ENCODE peak calls at places on chromosomes 7 and 10, in six cellular contexts. One of them, this sample, is unnamed.

GRCh38 chr7:70372768-70373241 is 759.1 kb upstream of the GALNT17 start:
- DNase-seq in transverse colon: no peak
- DNase-seq in GM12878: no peak
- DNase-seq in tibial nerve: no peak
- DNase-seq in suprapubic skin: no peak
- DNase-seq in A549: no peak
- DNase-seq in this sample: no peak

GRCh38 chr10:11702264-11702663 is 39.9 kb upstream of the ECHDC3 start:
- DNase-seq in transverse colon: no peak
- DNase-seq in tibial nerve: no peak
- DNase-seq in suprapubic skin: no peak
- DNase-seq in A549: no peak
- DNase-seq in GM12878: no peak
- DNase-seq in this sample: no peak

GRCh38 chr7:47539398-47540052 is 42.4 kb downstream of the TNS3 start:
- DNase-seq in transverse colon: no peak
- DNase-seq in GM12878: no peak
- DNase-seq in tibial nerve: no peak
- DNase-seq in suprapubic skin: no peak
- DNase-seq in A549: peak; percentile 71
- DNase-seq in this sample: no peak

GRCh38 chr10:132657127-132657706 is 119.6 kb downstream of the INPP5A start:
- DNase-seq in GM12878: no peak
- DNase-seq in transverse colon: no peak
- DNase-seq in tibial nerve: no peak
- DNase-seq in suprapubic skin: no peak
- DNase-seq in A549: no peak
- DNase-seq in this sample: no peak

GRCh38 chr10:11336703-11337102 is 274.7 kb downstream of the USP6NL start:
- DNase-seq in suprapubic skin: no peak
- DNase-seq in A549: no peak
- DNase-seq in tibial nerve: no peak
- DNase-seq in GM12878: no peak
- DNase-seq in transverse colon: no peak
- DNase-seq in this sample: no peak

GRCh38 chr10:133445268-133445732 is 8.4 kb upstream of the SCART1 start:
- DNase-seq in GM12878: no peak
- DNase-seq in A549: no peak
- DNase-seq in transverse colon: no peak
- DNase-seq in tibial nerve: no peak
- DNase-seq in suprapubic skin: no peak
- DNase-seq in this sample: no peak

GRCh38 chr7:27096756-27097514 is 1.1 kb upstream of the HOXA1 start:
- DNase-seq in A549: no peak
- DNase-seq in suprapubic skin: peak; percentile 68
- DNase-seq in tibial nerve: no peak
- DNase-seq in transverse colon: peak; percentile 52
- DNase-seq in GM12878: no peak
- DNase-seq in this sample: peak; percentile 80

GRCh38 chr10:76022366-76022765 is 590.9 kb downstream of the LRMDA start:
- DNase-seq in transverse colon: no peak
- DNase-seq in A549: no peak
- DNase-seq in suprapubic skin: no peak
- DNase-seq in tibial nerve: no peak
- DNase-seq in GM12878: no peak
- DNase-seq in this sample: no peak

GRCh38 chr10:131845505-131846223 is 55.1 kb upstream of the PPP2R2D start:
- DNase-seq in suprapubic skin: no peak
- DNase-seq in GM12878: no peak
- DNase-seq in transverse colon: no peak
- DNase-seq in A549: no peak
- DNase-seq in tibial nerve: no peak
- DNase-seq in this sample: peak; percentile 17

GRCh38 chr7:68288099-68288498 is 1291.5 kb downstream of the TYW1 start:
- DNase-seq in suprapubic skin: no peak
- DNase-seq in transverse colon: no peak
- DNase-seq in GM12878: no peak
- DNase-seq in A549: no peak
- DNase-seq in tibial nerve: no peak
- DNase-seq in this sample: no peak

GRCh38 chr7:77550586-77550985 is 13.5 kb downstream of the PTPN12 start:
- DNase-seq in GM12878: no peak
- DNase-seq in A549: no peak
- DNase-seq in suprapubic skin: no peak
- DNase-seq in transverse colon: no peak
- DNase-seq in tibial nerve: no peak
- DNase-seq in this sample: no peak

GRCh38 chr10:118407026-118407425 is 64.9 kb upstream of the FAM204A start:
- DNase-seq in transverse colon: no peak
- DNase-seq in GM12878: no peak
- DNase-seq in tibial nerve: no peak
- DNase-seq in A549: no peak
- DNase-seq in suprapubic skin: no peak
- DNase-seq in this sample: no peak

GRCh38 chr7:84248267-84248666 is 53.7 kb upstream of the SEMA3A start:
- DNase-seq in GM12878: peak; percentile 36
- DNase-seq in suprapubic skin: no peak
- DNase-seq in transverse colon: no peak
- DNase-seq in A549: no peak
- DNase-seq in tibial nerve: no peak
- DNase-seq in this sample: no peak

GRCh38 chr7:80467069-80467468 is 44.8 kb downstream of the GNAT3 start:
- DNase-seq in tibial nerve: no peak
- DNase-seq in GM12878: no peak
- DNase-seq in A549: peak; percentile 38
- DNase-seq in suprapubic skin: no peak
- DNase-seq in transverse colon: no peak
- DNase-seq in this sample: no peak

GRCh38 chr10:131972474-131973071 is 9.2 kb downstream of the BNIP3 start:
- DNase-seq in GM12878: no peak
- DNase-seq in suprapubic skin: no peak
- DNase-seq in A549: no peak
- DNase-seq in transverse colon: peak; percentile 39
- DNase-seq in tibial nerve: no peak
- DNase-seq in this sample: peak; percentile 70

GRCh38 chr7:89458076-89458475 is 662.5 kb upstream of the TEX47 start:
- DNase-seq in transverse colon: no peak
- DNase-seq in suprapubic skin: no peak
- DNase-seq in tibial nerve: no peak
- DNase-seq in GM12878: no peak
- DNase-seq in A549: no peak
- DNase-seq in this sample: no peak

GRCh38 chr7:5773661-5774086 is 7.8 kb downstream of the RNF216 start:
- DNase-seq in suprapubic skin: peak; percentile 51
- DNase-seq in tibial nerve: no peak
- DNase-seq in A549: peak; percentile 55
- DNase-seq in transverse colon: no peak
- DNase-seq in GM12878: no peak
- DNase-seq in this sample: no peak

GRCh38 chr7:5777932-5778331 is 3.5 kb downstream of the RNF216 start:
- DNase-seq in transverse colon: no peak
- DNase-seq in suprapubic skin: peak; percentile 9
- DNase-seq in GM12878: peak; percentile 15
- DNase-seq in tibial nerve: no peak
- DNase-seq in A549: no peak
- DNase-seq in this sample: no peak

GRCh38 chr7:5774136-5774535 is 7.3 kb downstream of the RNF216 start:
- DNase-seq in transverse colon: no peak
- DNase-seq in tibial nerve: no peak
- DNase-seq in A549: no peak
- DNase-seq in suprapubic skin: no peak
- DNase-seq in GM12878: no peak
- DNase-seq in this sample: no peak

GRCh38 chr7:5776894-5777645 is 4.4 kb downstream of the RNF216 start:
- DNase-seq in tibial nerve: no peak
- DNase-seq in transverse colon: no peak
- DNase-seq in suprapubic skin: peak; percentile 25
- DNase-seq in GM12878: no peak
- DNase-seq in A549: no peak
- DNase-seq in this sample: no peak

GRCh38 chr7:5774790-5775189 is 6.7 kb downstream of the RNF216 start:
- DNase-seq in A549: no peak
- DNase-seq in GM12878: no peak
- DNase-seq in transverse colon: no peak
- DNase-seq in tibial nerve: no peak
- DNase-seq in suprapubic skin: peak; percentile 18
- DNase-seq in this sample: no peak
- TF ChIP-seq EP300 in A549: no peak
- TF ChIP-seq EP300 in GM12878: no peak
- TF ChIP-seq EP300 in transverse colon: no peak
- TF ChIP-seq EP300 in tibial nerve: no peak
- TF ChIP-seq EP300 in suprapubic skin: no peak
- TF ChIP-seq EP300 in this sample: no peak

GRCh38 chr7:30026229-30027064 is at the start of gene FKBP14:
- DNase-seq in A549: peak; percentile 100
- DNase-seq in tibial nerve: peak; percentile 95
- DNase-seq in transverse colon: peak; percentile 97
- DNase-seq in suprapubic skin: peak; percentile 99
- DNase-seq in GM12878: peak; percentile 94
- DNase-seq in this sample: peak; percentile 96
- TF ChIP-seq POLR2A in A549: no peak
- TF ChIP-seq POLR2A in tibial nerve: peak; percentile 52
- TF ChIP-seq POLR2A in transverse colon: peak; percentile 32
- TF ChIP-seq POLR2A in suprapubic skin: no peak
- TF ChIP-seq POLR2A in GM12878: peak; percentile 81
- TF ChIP-seq POLR2A in this sample: no peak

GRCh38 chr7:95596183-95597135 is at the start of gene PDK4:
- DNase-seq in GM12878: no peak
- DNase-seq in tibial nerve: peak; percentile 98
- DNase-seq in suprapubic skin: peak; percentile 98
- DNase-seq in transverse colon: peak; percentile 96
- DNase-seq in A549: peak; percentile 81
- DNase-seq in this sample: peak; percentile 90
- TF ChIP-seq EP300 in GM12878: no peak
- TF ChIP-seq EP300 in tibial nerve: peak; percentile 98
- TF ChIP-seq EP300 in suprapubic skin: peak; percentile 72
- TF ChIP-seq EP300 in transverse colon: peak; percentile 89
- TF ChIP-seq EP300 in A549: no peak
- TF ChIP-seq EP300 in this sample: peak; percentile 86

DNA sequence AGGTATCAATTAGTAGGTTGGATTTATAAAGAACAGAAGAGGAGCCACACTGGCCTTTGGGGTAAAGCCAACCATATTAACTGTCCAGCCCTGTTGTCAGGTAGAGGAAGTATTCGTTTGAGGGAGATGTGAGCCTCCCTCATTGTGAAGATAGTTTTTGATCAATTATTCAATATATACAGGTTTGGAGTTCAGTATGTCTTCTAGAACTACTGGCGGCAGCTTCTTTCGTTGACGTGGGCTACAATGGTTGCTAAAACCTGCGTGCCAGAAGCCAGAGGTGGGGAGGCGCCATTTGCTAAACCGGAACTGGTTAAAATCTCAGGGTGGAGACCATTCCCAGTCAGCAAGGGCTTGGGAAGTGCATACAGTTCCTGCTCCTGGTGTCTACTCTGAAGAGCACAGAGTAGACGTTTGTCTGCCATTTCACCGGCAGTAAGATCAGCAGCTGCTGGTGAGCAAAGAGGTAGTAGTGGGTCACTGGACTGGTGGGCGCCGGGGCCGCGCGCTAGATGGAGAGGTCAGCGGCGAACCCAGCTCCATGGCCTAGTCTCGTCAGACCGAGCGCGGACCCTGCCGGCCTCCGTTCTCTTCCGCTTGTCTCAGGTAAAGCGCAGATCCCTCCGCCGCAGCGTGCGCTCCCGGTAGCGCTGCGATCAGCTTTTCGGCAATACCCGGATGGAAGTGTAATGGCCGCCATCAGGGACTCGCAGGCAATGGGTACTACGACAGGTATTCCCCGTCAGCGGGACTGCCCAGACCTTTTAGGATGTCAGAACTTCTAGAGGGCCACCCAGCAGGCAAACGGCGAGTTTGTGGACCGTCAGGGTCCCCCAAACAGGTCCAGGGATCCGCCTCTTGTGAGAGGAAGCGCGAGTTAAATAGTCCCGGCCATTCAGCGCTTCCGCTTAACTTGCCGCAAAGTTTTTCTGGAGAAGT is at the start of gene ZNF518A:
- DNase-seq in suprapubic skin: peak; percentile 92
- DNase-seq in tibial nerve: peak; percentile 71
- DNase-seq in transverse colon: peak; percentile 94
- DNase-seq in A549: peak; percentile 100
- DNase-seq in GM12878: peak; percentile 82
- DNase-seq in this sample: peak; percentile 92
- TF ChIP-seq POLR2A in suprapubic skin: no peak
- TF ChIP-seq POLR2A in tibial nerve: no peak
- TF ChIP-seq POLR2A in transverse colon: peak; percentile 66
- TF ChIP-seq POLR2A in A549: peak; percentile 80
- TF ChIP-seq POLR2A in GM12878: peak; percentile 92
- TF ChIP-seq POLR2A in this sample: peak; percentile 15

This sample was measured in ovary.